ENCODE peak calls at places on chromosomes 6 and 20, in eight cellular contexts. Z is left ventricle myocardium inferior, X is psoas muscle, C is brain microvascular endothelial cell, Y is tibial nerve, M is fibroblast of lung, O is heart right ventricle, W is dorsolateral prefrontal cortex. P is an unnamed sample.

GRCh38 chr6:80725156-80725930 is 618.9 kb downstream of the BCKDHB start:
- DNase-seq in Z (no peak), X (no peak), C (no peak), Y (no peak), M (peak), O (no peak), W (no peak), P (no peak)

GRCh38 chr6:31114540-31114876 is at the start of gene PSORS1C1:
- DNase-seq in Z (peak), X (peak), C (peak), Y (peak), M (peak), O (peak), W (peak), P (no peak)

GRCh38 chr6:129947797-129948196 is 70.6 kb upstream of the L3MBTL3 start:
- DNase-seq in Z (no peak), X (no peak), C (no peak), Y (no peak), M (no peak), O (no peak), W (no peak), P (no peak)

GRCh38 chr6:57317060-57317943 is at the start of gene PRIM2:
- DNase-seq in Z (peak), X (peak), C (peak), Y (peak), M (peak), O (peak), W (peak), P (peak)

GRCh38 chr6:25218346-25218745 is 60.8 kb upstream of the CARMIL1 start:
- DNase-seq in Z (no peak), X (no peak), C (no peak), Y (no peak), M (no peak), O (no peak), W (no peak), P (no peak)

GRCh38 chr6:151239603-151240035 is at the start of gene AKAP12:
- DNase-seq in Z (peak), X (peak), C (no peak), Y (peak), M (peak), O (peak), W (peak), P (no peak)

GRCh38 chr6:98821739-98822405 is 12.5 kb upstream of the POU3F2 start:
- DNase-seq in Z (no peak), X (no peak), C (no peak), Y (no peak), M (peak), O (no peak), W (no peak), P (no peak)

GRCh38 chr6:105402090-105402980 is 547 bp downstream of the PREP start:
- DNase-seq in Z (no peak), X (no peak), C (peak), Y (no peak), M (peak), O (peak), W (peak), P (no peak)

GRCh38 chr6:37514377-37514776 is 14.7 kb upstream of the CCDC167 start:
- DNase-seq in Z (no peak), X (no peak), C (peak), Y (no peak), M (peak), O (no peak), W (no peak), P (no peak)

GRCh38 chr6:5497896-5498578 is 236.7 kb downstream of the FARS2 start:
- DNase-seq in Z (no peak), X (no peak), C (peak), Y (no peak), M (peak), O (no peak), W (no peak), P (no peak)

GRCh38 chr6:31336872-31337496 is 20.0 kb downstream of the HLA-B start:
- DNase-seq in Z (no peak), X (no peak), C (no peak), Y (no peak), M (peak), O (no peak), W (no peak), P (no peak)

GRCh38 chr6:159980474-159980873 is 11.6 kb downstream of the IGF2R start:
- DNase-seq in Z (no peak), X (no peak), C (no peak), Y (no peak), M (no peak), O (no peak), W (no peak), P (no peak)

GRCh38 chr6:107621216-107621940 is 131.5 kb downstream of the SOBP start:
- DNase-seq in Z (no peak), X (no peak), C (no peak), Y (no peak), M (no peak), O (no peak), W (no peak), P (no peak)

GRCh38 chr20:16518068-16518783 is 55.0 kb downstream of the KIF16B start:
- DNase-seq in Z (no peak), X (no peak), C (peak), Y (no peak), M (peak), O (peak), W (no peak), P (no peak)

GRCh38 chr6:167543602-167544506 is 219.0 kb downstream of the TTLL2 start:
- DNase-seq in Z (peak), X (no peak), C (peak), Y (peak), M (peak), O (peak), W (no peak), P (no peak)

GRCh38 chr6:113893866-113894265 is 36.7 kb downstream of the MARCKS start:
- DNase-seq in Z (no peak), X (no peak), C (no peak), Y (no peak), M (peak), O (no peak), W (no peak), P (no peak)

GRCh38 chr6:45590751-45591184 is 213.0 kb upstream of the SUPT3H start:
- DNase-seq in Z (no peak), X (no peak), C (no peak), Y (no peak), M (peak), O (no peak), W (no peak), P (no peak)

GRCh38 chr20:55693646-55694045 is 311.7 kb downstream of the CBLN4 start:
- DNase-seq in Z (no peak), X (no peak), C (no peak), Y (no peak), M (no peak), O (no peak), W (no peak), P (no peak)

GRCh38 chr6:113352029-113352801 is 504.9 kb upstream of the MARCKS start:
- DNase-seq in Z (no peak), X (no peak), C (peak), Y (no peak), M (peak), O (no peak), W (no peak), P (no peak)

GRCh38 chr6:118580585-118581419 is 32.7 kb downstream of the PLN start:
- DNase-seq in Z (no peak), X (peak), C (peak), Y (no peak), M (peak), O (peak), W (no peak), P (no peak)

GRCh38 chr6:161011509-161012480 is 20.2 kb downstream of the MAP3K4 start:
- DNase-seq in Z (no peak), X (no peak), C (peak), Y (no peak), M (peak), O (no peak), W (no peak), P (no peak)

GRCh38 chr20:10686356-10687169 is 12.8 kb upstream of the JAG1 start:
- DNase-seq in Z (no peak), X (no peak), C (no peak), Y (no peak), M (no peak), O (no peak), W (no peak), P (no peak)

GRCh38 chr6:31453259-31453658 is 44.7 kb upstream of the MICB start:
- DNase-seq in Z (no peak), X (no peak), C (no peak), Y (no peak), M (no peak), O (no peak), W (no peak), P (no peak)

GRCh38 chr6:56235245-56235644 is 12.1 kb downstream of the COL21A1 start:
- DNase-seq in Z (no peak), X (no peak), C (no peak), Y (no peak), M (peak), O (no peak), W (no peak), P (no peak)

GRCh38 chr6:27275025-27275956 is 27.8 kb downstream of the PRSS16 start:
- DNase-seq in Z (no peak), X (no peak), C (peak), Y (no peak), M (no peak), O (no peak), W (no peak), P (no peak)

GRCh38 chr6:138563231-138563630 is 63.9 kb upstream of the NHSL1 start:
- DNase-seq in Z (no peak), X (no peak), C (no peak), Y (no peak), M (no peak), O (no peak), W (no peak), P (no peak)

GRCh38 chr6:11978169-11978987 is 33.7 kb upstream of the HIVEP1 start:
- DNase-seq in Z (no peak), X (no peak), C (no peak), Y (no peak), M (peak), O (no peak), W (no peak), P (no peak)

GRCh38 chr6:143108278-143108677 is 47.6 kb downstream of the AIG1 start:
- DNase-seq in Z (no peak), X (no peak), C (no peak), Y (no peak), M (peak), O (no peak), W (no peak), P (no peak)

GRCh38 chr6:55955684-55956083 is 80.3 kb upstream of the BMP5 start:
- DNase-seq in Z (no peak), X (no peak), C (no peak), Y (no peak), M (no peak), O (no peak), W (no peak), P (no peak)

GRCh38 chr20:39112196-39112743 is 150.1 kb downstream of the DHX35 start:
- DNase-seq in Z (no peak), X (peak), C (peak), Y (no peak), M (peak), O (peak), W (peak), P (no peak)

GRCh38 chr20:1330075-1330830 is 1.3 kb upstream of the SDCBP2 start:
- DNase-seq in Z (peak), X (peak), C (no peak), Y (no peak), M (no peak), O (peak), W (no peak), P (peak)

GRCh38 chr20:44552568-44552949 is 29.8 kb upstream of the PKIG start:
- DNase-seq in Z (no peak), X (no peak), C (no peak), Y (no peak), M (no peak), O (no peak), W (no peak), P (no peak)
- H3K27ac ChIP-seq in Z (peak), X (peak), C (peak), Y (no peak), M (peak), O (peak), W (peak), P (no peak)

GRCh38 chr6:3913077-3913957 is 64.1 kb downstream of the FAM50B start:
- DNase-seq in Z (no peak), X (no peak), C (peak), Y (peak), M (peak), O (peak), W (no peak), P (no peak)
- H3K27ac ChIP-seq in Z (peak), X (peak), C (peak), Y (peak), M (peak), O (peak), W (peak), P (no peak)

GRCh38 chr20:49990310-49990720 is 7.5 kb downstream of the SNAI1 start:
- DNase-seq in Z (no peak), X (no peak), C (no peak), Y (no peak), M (peak), O (no peak), W (no peak), P (no peak)
- H3K27ac ChIP-seq in Z (peak), X (peak), C (no peak), Y (peak), M (peak), O (peak), W (peak), P (no peak)

DNA sequence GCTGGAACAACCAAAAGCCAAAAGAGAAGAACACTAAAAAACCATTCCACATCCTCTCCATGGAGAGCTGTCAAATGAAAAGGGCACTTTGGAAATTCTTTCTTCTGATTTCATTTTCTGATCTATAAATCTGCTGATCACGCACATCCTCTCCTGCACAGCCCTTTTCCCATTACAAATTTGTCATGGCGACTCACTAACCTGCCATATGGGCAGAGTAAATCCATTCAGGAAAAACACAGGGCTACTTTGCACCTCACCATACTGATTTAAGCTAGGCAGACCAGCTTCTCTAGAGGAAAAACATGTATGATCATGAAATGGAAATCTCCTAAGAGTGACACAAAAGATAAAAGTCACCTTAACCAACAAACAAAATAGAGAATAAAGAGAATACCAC is 26.0 kb downstream of the TOMM6 start:
- DNase-seq in Z (no peak), X (no peak), C (no peak), Y (no peak), M (no peak), O (no peak), W (no peak), P (no peak)
- H3K27ac ChIP-seq in Z (peak), X (no peak), C (no peak), Y (no peak), M (no peak), O (peak), W (no peak), P (no peak)

DNA sequence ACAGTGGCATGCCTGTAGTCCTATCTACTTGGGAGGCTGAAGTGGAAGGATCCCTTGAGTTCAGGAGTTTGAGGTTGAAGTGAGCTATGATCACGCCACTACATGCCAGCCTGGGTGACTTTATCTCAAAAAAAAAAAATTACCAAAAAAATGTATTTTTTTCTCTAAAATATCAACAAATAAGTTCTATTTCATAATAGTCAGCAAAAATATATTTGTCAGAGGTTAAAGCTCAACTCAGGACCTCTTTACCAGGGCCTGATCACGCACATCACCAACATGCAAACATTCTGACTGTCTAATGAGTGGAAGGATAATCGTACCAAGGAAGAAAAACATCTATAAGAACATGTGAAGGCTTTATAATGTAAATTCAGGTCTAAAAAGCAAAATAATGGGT is 387.0 kb downstream of the SYNE1 start:
- DNase-seq in Z (no peak), X (no peak), C (no peak), Y (no peak), M (no peak), O (no peak), W (no peak), P (no peak)
- H3K27ac ChIP-seq in Z (no peak), X (no peak), C (no peak), Y (no peak), M (no peak), O (no peak), W (no peak), P (no peak)

GRCh38 chr20:45826381-45827019 is 612 bp downstream of the TNNC2 start:
- DNase-seq in Z (no peak), X (peak), C (peak), Y (no peak), M (no peak), O (no peak), W (no peak), P (no peak)
- H3K27ac ChIP-seq in Z (peak), X (peak), C (no peak), Y (peak), M (peak), O (no peak), W (peak), P (no peak)

GRCh38 chr20:13865825-13866351 is 81.1 kb downstream of the NDUFAF5 start:
- DNase-seq in Z (no peak), X (no peak), C (no peak), Y (no peak), M (peak), O (no peak), W (no peak), P (no peak)

GRCh38 chr20:13868331-13868730 is 83.5 kb downstream of the NDUFAF5 start:
- DNase-seq in Z (no peak), X (no peak), C (peak), Y (no peak), M (peak), O (no peak), W (no peak), P (no peak)

GRCh38 chr20:13863244-13863643 is 78.4 kb downstream of the NDUFAF5 start:
- DNase-seq in Z (no peak), X (no peak), C (no peak), Y (no peak), M (no peak), O (no peak), W (no peak), P (no peak)

GRCh38 chr20:13862245-13862644 is 77.4 kb downstream of the NDUFAF5 start:
- DNase-seq in Z (no peak), X (no peak), C (no peak), Y (no peak), M (no peak), O (no peak), W (no peak), P (no peak)

DNA sequence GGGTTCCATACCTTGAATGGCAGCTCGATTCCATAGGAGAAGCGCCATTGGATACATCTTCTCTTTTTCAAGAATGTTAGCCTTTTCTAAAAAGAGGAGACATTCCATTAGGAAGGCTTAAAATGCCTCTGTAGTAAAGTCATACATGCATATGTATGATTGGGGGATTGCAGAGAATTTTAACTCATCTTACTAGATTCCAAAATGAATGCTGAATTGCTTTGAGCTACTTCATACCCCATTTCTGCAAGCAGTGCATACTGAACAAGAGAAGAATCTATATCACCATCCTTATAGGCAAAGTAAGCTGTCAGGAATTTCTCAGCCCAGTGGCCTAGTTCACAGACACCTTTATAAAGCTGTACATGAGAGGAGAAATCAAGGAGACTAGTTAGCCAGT is 80.3 kb downstream of the NDUFAF5 start:
- DNase-seq in Z (no peak), X (no peak), C (no peak), Y (no peak), M (peak), O (no peak), W (no peak), P (no peak)
- H3K27ac ChIP-seq in Z (no peak), X (peak), C (no peak), Y (no peak), M (no peak), O (no peak), W (no peak), P (no peak)

DNA sequence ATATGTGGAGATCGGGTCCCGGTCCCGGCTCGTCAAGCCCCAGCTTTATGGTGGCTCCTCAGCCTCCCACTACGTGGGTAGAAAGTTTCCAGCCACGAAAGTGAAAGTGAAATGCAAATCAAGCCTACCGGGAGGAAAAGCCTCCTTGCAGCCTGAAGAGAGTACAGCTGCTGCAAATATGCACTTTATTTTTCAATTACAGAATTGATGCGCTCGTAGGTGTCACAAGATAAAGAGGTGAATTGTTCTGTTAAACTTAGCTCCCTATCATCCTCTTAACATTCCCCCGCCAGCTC is 379 bp upstream of the PCNA start:
- DNase-seq in Z (no peak), X (no peak), C (no peak), Y (no peak), M (no peak), O (no peak), W (no peak), P (no peak)
- H3K27ac ChIP-seq in Z (peak), X (peak), C (peak), Y (peak), M (peak), O (peak), W (peak), P (peak)

P was measured in CD4-positive, alpha-beta T cell.